ENCODE peak calls at places on chromosomes 1 and 21, in six cellular contexts. Z, X, O, A, G and B are unnamed samples.
A peak's percentile ranks its signal among the peaks of the same experiment; 100 is the strongest.

GRCh38 chr1:53602376-53602775 is 136.6 kb downstream of the GLIS1 start:
- DNase-seq in O (no peak), G (no peak), X (no peak), A (no peak), Z (no peak), B (no peak)

GRCh38 chr1:23528245-23528978 is 2.6 kb downstream of the E2F2 start:
- DNase-seq in G (no peak), Z (peak; percentile 90), A (peak; percentile 85), O (peak; percentile 84), X (peak; percentile 76), B (no peak)

GRCh38 chr1:2240251-2241156 is 12.4 kb downstream of the SKI start:
- DNase-seq in X (no peak), O (peak; percentile 33), Z (no peak), A (no peak), G (no peak), B (no peak)

GRCh38 chr1:223748773-223749733 is 36.7 kb downstream of the CAPN2 start:
- DNase-seq in X (no peak), A (no peak), Z (no peak), G (no peak), O (peak; percentile 83), B (no peak)

GRCh38 chr21:32214654-32215305 is 64.1 kb downstream of the MIS18A start:
- DNase-seq in X (no peak), Z (no peak), A (no peak), G (no peak), O (no peak), B (no peak)

GRCh38 chr21:32977216-32977615 is 48.5 kb upstream of the OLIG2 start:
- DNase-seq in Z (no peak), X (no peak), A (no peak), O (no peak), G (no peak), B (no peak)

GRCh38 chr1:89843279-89844121 is 22.7 kb downstream of the LRRC8D start:
- DNase-seq in O (no peak), Z (no peak), G (no peak), A (no peak), X (no peak), B (peak; percentile 42)

GRCh38 chr1:77516106-77516505 is 166.4 kb downstream of the ZZZ3 start:
- DNase-seq in G (no peak), A (no peak), X (no peak), Z (no peak), O (no peak), B (no peak)

GRCh38 chr21:45020629-45021427 is 53.6 kb upstream of the ADARB1 start:
- DNase-seq in Z (no peak), A (no peak), X (no peak), G (no peak), O (no peak), B (no peak)

DNA sequence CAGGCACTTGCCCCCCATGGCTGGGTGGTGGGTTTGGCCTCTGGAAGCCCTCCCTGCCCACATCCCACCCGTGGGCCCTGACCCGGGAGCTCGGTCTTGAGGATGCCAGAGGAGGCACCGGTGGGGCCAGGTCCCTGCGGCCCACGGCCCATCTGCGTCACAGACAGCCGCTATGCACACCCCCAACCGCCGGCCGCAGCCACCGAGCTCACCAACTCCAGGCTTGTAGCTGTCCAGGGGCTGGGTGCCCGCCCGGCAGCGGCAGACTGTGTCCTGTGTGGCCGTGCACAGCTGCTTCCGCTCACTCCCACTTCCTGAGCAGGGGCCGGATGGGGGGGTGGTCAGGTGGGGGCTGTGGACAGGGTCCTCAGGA is 1.2 kb downstream of the TNFRSF4 start:
- DNase-seq in X (no peak), G (no peak), Z (no peak), A (no peak), O (no peak), B (no peak)
- TF ChIP-seq ZNF274 in X (no peak), G (no peak), Z (no peak), A (no peak), O (no peak), B (no peak)

DNA sequence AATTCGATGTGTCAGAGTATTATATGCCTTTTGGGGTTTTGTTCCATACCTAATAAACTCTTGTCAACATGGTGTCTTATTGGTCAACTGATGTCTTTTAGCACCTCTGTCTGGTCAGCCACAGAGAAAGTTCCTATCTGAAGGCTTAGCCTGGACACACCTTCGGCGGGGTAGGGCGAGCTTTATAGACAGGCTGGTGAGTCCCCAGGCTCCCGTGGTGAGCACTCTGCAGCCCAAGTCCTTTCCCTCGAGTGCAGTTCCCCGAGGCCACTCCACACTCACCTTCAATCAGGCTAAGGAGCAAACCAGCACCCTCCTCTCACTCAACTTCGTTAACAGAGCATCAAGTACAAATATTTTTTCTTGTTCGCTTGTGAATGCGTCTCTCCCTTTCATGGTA is 133.9 kb downstream of the ATG4C start:
- DNase-seq in X (no peak), Z (no peak), O (no peak), A (no peak), G (no peak), B (no peak)
- H3K9ac ChIP-seq in X (no peak overlapping the region), Z (no peak overlapping the region), O (no peak overlapping the region), A (no peak overlapping the region), G (no peak overlapping the region), B (no peak overlapping the region)

DNA sequence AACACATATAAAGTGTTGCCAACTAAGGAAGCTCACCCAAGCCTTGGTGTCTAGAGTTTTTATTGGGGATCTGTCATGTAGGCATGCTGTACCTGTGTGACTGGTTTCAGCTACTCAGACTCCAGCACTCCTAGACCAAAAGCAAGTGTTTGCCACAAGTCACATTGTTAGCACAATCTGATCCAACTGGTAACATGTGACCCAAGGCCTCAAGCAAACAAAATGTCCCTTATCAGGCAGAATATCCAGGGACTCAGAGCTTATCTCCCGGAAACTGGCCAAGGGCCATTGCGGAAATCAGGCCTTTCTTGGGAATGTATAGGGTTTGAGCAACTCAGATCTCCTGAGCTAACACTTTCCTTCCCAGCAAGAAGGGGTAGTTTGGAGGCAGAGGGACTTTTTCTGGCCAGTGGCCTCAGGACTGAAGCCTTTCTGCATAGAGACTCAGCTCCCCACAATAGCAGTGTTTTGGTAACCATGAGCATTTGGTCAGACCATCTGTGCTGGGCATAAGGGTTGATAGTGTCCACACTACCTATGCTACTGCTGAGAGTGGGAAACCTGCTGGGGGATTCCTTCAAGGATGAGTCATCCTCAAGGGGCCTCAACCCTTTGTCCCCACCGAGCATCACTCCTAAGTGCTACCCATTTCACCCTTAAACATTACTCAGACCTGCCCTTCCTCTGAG is 29.6 kb downstream of the NHLH2 start:
- DNase-seq in A (no peak), X (no peak), O (no peak), G (no peak), Z (no peak), B (no peak)
- TF ChIP-seq ZNF274 in A (no peak), X (no peak), O (no peak), G (no peak), Z (no peak), B (no peak)

DNA sequence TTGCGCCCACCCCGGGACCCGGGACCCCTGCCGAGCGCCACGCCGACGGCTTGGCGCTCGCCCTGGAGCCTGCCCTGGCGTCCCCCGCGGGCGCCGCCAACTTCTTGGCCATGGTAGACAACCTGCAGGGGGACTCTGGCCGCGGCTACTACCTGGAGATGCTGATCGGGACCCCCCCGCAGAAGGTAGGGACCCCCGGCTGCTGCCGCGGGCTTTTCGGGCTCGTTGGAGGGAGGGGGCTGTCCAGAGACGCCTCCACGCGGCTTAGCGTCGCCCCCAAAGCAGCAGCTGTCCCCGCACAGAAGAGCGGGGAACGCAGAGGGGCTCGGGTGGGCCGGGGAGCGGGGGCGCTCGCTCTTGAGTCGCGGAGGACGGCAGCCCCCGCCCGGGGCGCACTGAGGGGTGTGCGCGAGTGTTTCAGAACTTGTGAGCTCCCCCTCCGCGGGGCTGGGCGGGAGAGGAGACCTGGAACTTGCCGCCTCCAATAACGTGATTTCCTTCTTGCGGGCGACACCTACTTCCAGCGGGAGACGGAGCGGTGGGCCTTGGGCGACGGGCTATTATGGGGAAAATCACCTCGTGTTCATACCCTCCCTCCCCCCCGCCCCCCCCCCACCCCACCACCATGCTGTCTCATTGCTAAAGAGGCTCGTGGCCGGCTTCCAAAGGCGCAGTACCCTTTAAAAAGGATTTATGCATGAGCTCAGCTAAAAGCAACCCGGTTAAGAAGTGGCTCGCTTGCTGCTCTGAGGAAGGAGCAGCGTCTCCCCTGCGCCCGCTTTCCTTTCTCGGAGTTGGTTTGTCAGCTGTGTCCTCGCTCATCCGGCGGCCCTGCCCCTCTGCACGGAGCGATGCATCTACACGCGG is 664 bp downstream of the BACE2 start:
- DNase-seq in A (no peak), Z (no peak), O (no peak), G (no peak), X (no peak), B (no peak)
- H3K9ac ChIP-seq in A (no peak overlapping the region), Z (peak overlapping the region; percentile 78), O (no peak overlapping the region), G (no peak overlapping the region), X (no peak overlapping the region), B (peak overlapping the region; percentile 85)

GRCh38 chr21:46035809-46036695 is 54.5 kb downstream of the COL6A1 start:
- DNase-seq in O (peak; percentile 7), X (no peak), G (no peak), A (no peak), Z (no peak), B (no peak)
- TF ChIP-seq ZNF274 in O (no peak), X (no peak), G (no peak), A (no peak), Z (no peak), B (no peak)

DNA sequence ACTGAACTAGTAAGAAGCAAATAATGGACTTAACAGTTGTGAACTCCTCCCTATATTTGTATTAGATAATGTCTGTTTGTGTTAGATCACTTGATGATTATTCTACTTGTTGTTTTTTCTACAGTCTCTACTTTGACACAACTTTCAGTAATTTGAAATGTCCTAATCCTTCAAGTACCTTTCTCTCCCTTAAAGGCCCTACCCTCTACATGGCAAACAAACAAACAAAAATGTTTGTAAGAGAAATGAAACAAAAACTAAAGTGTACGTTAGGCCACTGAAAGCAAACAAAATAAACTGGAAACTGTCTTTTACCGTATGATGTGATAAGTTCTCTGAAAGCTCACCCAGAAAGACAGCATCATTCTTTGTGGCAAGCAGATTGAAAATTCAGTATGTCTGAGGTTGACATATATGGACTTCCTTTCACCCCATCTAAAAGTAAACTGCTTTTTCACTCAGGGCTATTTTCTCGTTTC is 255.9 kb upstream of the SNX7 start:
- DNase-seq in O (no peak), Z (no peak), G (no peak), X (peak; percentile 21), A (no peak), B (no peak)
- H3K9ac ChIP-seq in O (no peak overlapping the region), Z (no peak overlapping the region), G (no peak overlapping the region), X (no peak overlapping the region), A (no peak overlapping the region), B (no peak overlapping the region)

GRCh38 chr1:34268311-34269042 is 91.8 kb downstream of the C1orf94 start:
- DNase-seq in A (no peak), G (no peak), O (no peak), Z (no peak), X (no peak), B (no peak)
- TF ChIP-seq ZNF274 in A (no peak), G (no peak), O (no peak), Z (no peak), X (no peak), B (no peak)